ENCODE peak calls at places on chromosomes 3 and 15, in five cellular contexts. E, B, U, V and N are unnamed samples.

GRCh38 chr3:53259427-53260259 is 3.8 kb upstream of the TKT start:
- DNase-seq in E (no peak), B (peak), U (no peak), V (no peak), N (no peak)

GRCh38 chr3:188993140-188993539 is 178.6 kb upstream of the TPRG1 start:
- DNase-seq in E (no peak), B (no peak), U (no peak), V (no peak), N (no peak)

GRCh38 chr3:125374996-125375941 is at the start of gene ZNF148:
- DNase-seq in E (peak), B (peak), U (peak), V (no peak), N (peak)

GRCh38 chr15:98360031-98360430 is 288.3 kb upstream of the IGF1R start:
- DNase-seq in E (no peak), B (no peak), U (no peak), V (no peak), N (no peak)

GRCh38 chr3:136543385-136543784 is 208.8 kb downstream of the STAG1 start:
- DNase-seq in E (peak), B (peak), U (no peak), V (no peak), N (no peak)

GRCh38 chr3:161231861-161232260 is 10.8 kb downstream of the NMD3 start:
- DNase-seq in E (no peak), B (no peak), U (no peak), V (no peak), N (no peak)

GRCh38 chr3:175270199-175270837 is 411.2 kb downstream of the NAALADL2 start:
- DNase-seq in E (peak), B (no peak), U (no peak), V (peak), N (no peak)

GRCh38 chr3:112734718-112735350 is 93.9 kb upstream of the CCDC80 start:
- DNase-seq in E (peak), B (peak), U (peak), V (no peak), N (no peak)

GRCh38 chr3:19149388-19149787 is 1.1 kb downstream of the KCNH8 start:
- DNase-seq in E (peak), B (peak), U (no peak), V (no peak), N (no peak)

GRCh38 chr3:183699238-183699947 is 1.8 kb downstream of the YEATS2 start:
- DNase-seq in E (no peak), B (no peak), U (no peak), V (no peak), N (no peak)

GRCh38 chr15:51931638-51932037 is 39.9 kb downstream of the LEO1 start:
- DNase-seq in E (peak), B (peak), U (no peak), V (peak), N (no peak)

GRCh38 chr3:184633185-184633584 is 71.6 kb downstream of the EPHB3 start:
- DNase-seq in E (no peak), B (no peak), U (no peak), V (no peak), N (no peak)

GRCh38 chr15:75763137-75763611 is 50.5 kb upstream of the CSPG4 start:
- DNase-seq in E (no peak), B (no peak), U (no peak), V (no peak), N (no peak)

GRCh38 chr3:110579841-110580550 is 491.6 kb upstream of the NECTIN3 start:
- DNase-seq in E (peak), B (peak), U (no peak), V (no peak), N (no peak)

GRCh38 chr3:22106213-22106867 is 355.3 kb upstream of the ZNF385D start:
- DNase-seq in E (no peak), B (no peak), U (no peak), V (no peak), N (no peak)

GRCh38 chr3:185646382-185647133 is 60.5 kb downstream of the SENP2 start:
- DNase-seq in E (no peak), B (no peak), U (no peak), V (no peak), N (no peak)

GRCh38 chr3:132730891-132731580 is 8.8 kb upstream of the NPHP3 start:
- DNase-seq in E (peak), B (peak), U (no peak), V (no peak), N (peak)

GRCh38 chr15:51735211-51735610 is 2.2 kb downstream of the LYSMD2 start:
- DNase-seq in E (no peak), B (no peak), U (no peak), V (no peak), N (no peak)

GRCh38 chr15:45804028-45804427 is 169.2 kb downstream of the SQOR start:
- DNase-seq in E (no peak), B (no peak), U (no peak), V (no peak), N (no peak)

GRCh38 chr3:23748398-23749110 is 57.2 kb upstream of the UBE2E1 start:
- DNase-seq in E (peak), B (peak), U (no peak), V (no peak), N (peak)

GRCh38 chr15:95853350-95853749 is 477.1 kb upstream of the NR2F2 start:
- DNase-seq in E (peak), B (no peak), U (no peak), V (no peak), N (no peak)

GRCh38 chr15:97652700-97653167 is 307.8 kb upstream of the ARRDC4 start:
- DNase-seq in E (no peak), B (no peak), U (no peak), V (no peak), N (peak)

GRCh38 chr3:19202303-19202702 is 54.0 kb downstream of the KCNH8 start:
- DNase-seq in E (no peak), B (no peak), U (no peak), V (no peak), N (no peak)

GRCh38 chr3:8369638-8370037 is 132.0 kb upstream of the LMCD1 start:
- DNase-seq in E (no peak), B (no peak), U (no peak), V (no peak), N (no peak)

GRCh38 chr3:62586356-62586755 is 213.0 kb upstream of the FEZF2 start:
- DNase-seq in E (peak), B (peak), U (no peak), V (no peak), N (no peak)

GRCh38 chr15:39886418-39886817 is 33.6 kb downstream of the GPR176 start:
- DNase-seq in E (no peak), B (no peak), U (no peak), V (no peak), N (no peak)
- TF ChIP-seq CTCF in E (no peak), B (no peak), U (no peak), V (no peak), N (no peak)

GRCh38 chr15:63519548-63520178 is 15.3 kb downstream of the USP3 start:
- DNase-seq in E (no peak), B (no peak), U (no peak), V (no peak), N (no peak)

GRCh38 chr15:63523306-63523990 is 19.1 kb downstream of the USP3 start:
- DNase-seq in E (no peak), B (peak), U (no peak), V (no peak), N (no peak)

GRCh38 chr15:63519041-63519440 is 14.6 kb downstream of the USP3 start:
- DNase-seq in E (no peak), B (no peak), U (no peak), V (no peak), N (no peak)

GRCh38 chr15:63522143-63522531 is 17.7 kb downstream of the USP3 start:
- DNase-seq in E (no peak), B (peak), U (no peak), V (no peak), N (no peak)

GRCh38 chr15:63521405-63522142 is 17.2 kb downstream of the USP3 start:
- DNase-seq in E (no peak), B (peak), U (no peak), V (no peak), N (no peak)
- TF ChIP-seq CTCF in E (no peak), B (no peak), U (no peak), V (no peak), N (no peak)

DNA sequence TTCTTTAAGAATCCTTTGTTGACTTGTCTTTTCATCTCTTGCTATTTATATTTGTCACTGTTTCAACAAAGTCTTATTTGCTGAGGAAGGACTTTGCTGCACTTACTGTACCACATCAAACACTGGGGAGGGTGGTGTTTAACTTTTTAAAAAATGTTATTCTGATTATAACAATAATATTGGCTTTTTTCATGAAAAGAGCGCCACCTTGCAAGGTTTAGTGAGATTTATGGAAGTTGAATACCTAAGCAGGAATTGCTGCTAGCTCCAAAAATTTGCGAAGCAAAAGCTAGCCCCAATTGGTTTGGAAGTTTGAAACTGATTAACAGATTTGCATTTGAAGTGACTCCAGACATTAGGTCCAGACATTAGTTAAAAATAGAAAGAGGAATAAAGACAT is 6.7 kb downstream of the ZIC1 start:
- DNase-seq in E (no peak), B (no peak), U (no peak), V (no peak), N (no peak)
- TF ChIP-seq CTCF in E (no peak), B (no peak), U (no peak), V (peak), N (no peak)

DNA sequence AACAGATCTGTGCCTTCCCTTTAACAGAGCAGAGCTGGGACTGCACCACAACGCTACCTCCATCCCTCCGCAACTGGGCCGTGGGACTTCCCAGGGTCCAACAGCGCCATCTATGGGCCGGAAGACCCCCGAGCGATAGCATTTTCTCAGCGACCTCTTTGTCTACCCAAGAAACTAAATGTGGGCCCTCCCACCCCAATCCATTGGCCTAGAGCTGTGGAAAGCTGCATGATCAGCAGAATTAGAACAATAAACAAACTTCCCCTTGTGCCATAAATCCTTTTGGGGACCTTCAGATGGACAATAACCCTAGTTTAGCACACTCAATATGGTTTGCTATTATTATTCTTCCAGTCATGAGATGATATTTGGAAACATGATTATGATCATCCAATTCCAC is 74.8 kb upstream of the NTRK3 start:
- DNase-seq in E (no peak), B (peak), U (no peak), V (no peak), N (peak)
- TF ChIP-seq CTCF in E (peak), B (peak), U (no peak), V (peak), N (peak)

GRCh38 chr3:33884204-33884561 is 85.8 kb downstream of the PDCD6IP start:
- DNase-seq in E (peak), B (peak), U (no peak), V (no peak), N (no peak)
- TF ChIP-seq CTCF in E (peak), B (peak), U (no peak), V (peak), N (no peak)

GRCh38 chr3:65170357-65171090 is 482.7 kb upstream of the ADAMTS9 start:
- DNase-seq in E (peak), B (peak), U (peak), V (peak), N (peak)
- TF ChIP-seq CTCF in E (peak), B (peak), U (peak), V (peak), N (peak)

DNA sequence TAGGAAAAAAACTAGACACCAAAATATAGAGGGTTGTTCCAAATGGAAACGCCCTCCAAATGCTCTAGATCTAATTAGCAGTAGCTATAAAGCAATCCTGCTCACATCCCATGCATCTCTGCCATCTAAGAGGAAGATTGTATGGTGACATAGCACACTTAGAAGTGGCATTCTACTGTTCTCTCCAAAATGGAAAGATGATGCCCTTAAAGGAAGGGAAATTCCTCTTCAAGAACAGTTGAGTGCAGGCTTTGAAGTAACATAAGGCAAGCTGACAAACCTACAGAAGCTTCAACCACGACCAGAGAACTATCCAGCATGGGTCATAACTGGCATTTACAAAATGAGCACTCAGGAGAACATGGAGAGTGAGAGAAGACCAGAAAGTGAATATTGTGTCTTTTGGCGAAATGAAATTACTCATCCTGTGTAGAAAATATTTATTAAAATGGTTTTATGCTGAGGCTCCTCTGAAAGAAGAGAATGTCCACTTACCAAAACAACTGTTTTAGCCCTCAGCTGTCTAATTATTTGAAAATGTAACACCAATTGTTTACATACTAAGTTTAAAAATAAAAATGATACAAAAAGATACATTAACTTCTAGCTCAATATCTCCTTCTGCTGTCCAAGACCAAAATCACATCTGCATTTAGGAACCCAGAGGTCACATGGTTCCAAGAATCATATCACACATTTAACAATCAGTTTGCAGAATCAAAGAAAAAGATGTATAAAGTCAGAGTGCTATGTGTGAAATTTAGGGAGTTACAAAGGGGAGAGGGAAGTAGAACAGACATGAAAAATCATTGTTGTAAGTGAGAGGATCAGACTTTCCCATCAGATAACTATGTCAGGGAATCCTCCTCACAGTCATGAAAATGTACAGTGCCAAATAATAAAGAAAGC is 216.9 kb downstream of the ATP8B4 start:
- DNase-seq in E (peak), B (peak), U (no peak), V (no peak), N (no peak)
- TF ChIP-seq CTCF in E (peak), B (peak), U (peak), V (peak), N (no peak)

GRCh38 chr3:197554562-197555280 is 1.0 kb downstream of the BDH1 start:
- DNase-seq in E (peak), B (peak), U (peak), V (peak), N (peak)
- TF ChIP-seq CTCF in E (peak), B (peak), U (peak), V (peak), N (peak)

GRCh38 chr15:60787737-60788513 is 309.0 kb upstream of the ICE2 start:
- DNase-seq in E (no peak), B (no peak), U (no peak), V (no peak), N (no peak)
- TF ChIP-seq CTCF in E (peak), B (peak), U (no peak), V (peak), N (no peak)

GRCh38 chr15:81174125-81174524 is 22.6 kb upstream of the IL16 start:
- DNase-seq in E (no peak), B (no peak), U (no peak), V (no peak), N (peak)

GRCh38 chr15:81176291-81176893 is 20.3 kb upstream of the IL16 start:
- DNase-seq in E (no peak), B (no peak), U (no peak), V (no peak), N (peak)

GRCh38 chr15:81178365-81178764 is 18.3 kb upstream of the IL16 start:
- DNase-seq in E (no peak), B (no peak), U (no peak), V (no peak), N (no peak)

GRCh38 chr15:81175496-81175895 is 21.2 kb upstream of the IL16 start:
- DNase-seq in E (no peak), B (no peak), U (no peak), V (no peak), N (no peak)

GRCh38 chr15:81174759-81175327 is 21.8 kb upstream of the IL16 start:
- DNase-seq in E (no peak), B (no peak), U (no peak), V (no peak), N (no peak)
- TF ChIP-seq CTCF in E (no peak), B (peak), U (no peak), V (peak), N (no peak)